ENCODE peak calls at places on chromosome 1, in nine cellular contexts. E is effector memory CD4-positive, alpha-beta T cell; Y is psoas muscle; R is left lung; H is cardiac muscle cell; V is CD8-positive, alpha-beta T cell; D is tibial nerve; O is fibroblast of lung; S is CD4-positive, alpha-beta memory T cell. K is an unnamed sample.

GRCh38 chr1:156627313-156627880 is 8.2 kb downstream of the HAPLN2 start:
- DNase-seq in R (no peak), D (no peak), S (no peak), E (peak; percentile 23), V (no peak), H (peak; percentile 47), Y (no peak), O (peak; percentile 29), K (no peak)

GRCh38 chr1:75811211-75811981 is 14.7 kb downstream of the MSH4 start:
- DNase-seq in O (no peak), D (no peak), S (no peak), H (peak; percentile 18), R (no peak), E (no peak), V (no peak), Y (no peak), K (no peak)

GRCh38 chr1:209743145-209743482 is 12.7 kb upstream of the TRAF3IP3 start:
- DNase-seq in D (peak; percentile 26), V (no peak), O (peak; percentile 93), H (peak; percentile 81), Y (peak; percentile 72), S (no peak), R (no peak), E (no peak), K (no peak)

GRCh38 chr1:240031009-240031408 is 60.7 kb upstream of the FMN2 start:
- DNase-seq in E (no peak), V (no peak), O (peak; percentile 87), S (no peak), Y (no peak), H (peak; percentile 52), R (no peak), D (no peak), K (peak; percentile 54)

GRCh38 chr1:235511470-235512240 is 7.4 kb upstream of the B3GALNT2 start:
- DNase-seq in R (no peak), O (no peak), Y (no peak), V (no peak), H (peak; percentile 13), E (no peak), S (no peak), D (no peak), K (no peak)

GRCh38 chr1:61926597-61926996 is 184.3 kb downstream of the PATJ start:
- DNase-seq in V (no peak), H (no peak), O (no peak), E (no peak), R (no peak), S (no peak), Y (no peak), D (no peak), K (no peak)

GRCh38 chr1:156623946-156624813 is 5.0 kb downstream of the HAPLN2 start:
- DNase-seq in R (peak; percentile 81), Y (peak; percentile 70), H (peak; percentile 59), E (no peak), O (peak; percentile 37), D (no peak), S (peak; percentile 22), V (no peak), K (no peak)

GRCh38 chr1:101105877-101106276 is 80.3 kb upstream of the DPH5 start:
- DNase-seq in R (no peak), V (no peak), Y (no peak), E (no peak), O (peak; percentile 60), S (no peak), D (no peak), H (peak; percentile 45), K (no peak)

GRCh38 chr1:91609571-91609970 is 108.9 kb downstream of the CDC7 start:
- DNase-seq in D (no peak), H (no peak), R (no peak), E (no peak), Y (no peak), V (no peak), S (no peak), O (peak; percentile 32), K (no peak)

GRCh38 chr1:78102082-78102481 is 56.3 kb downstream of the GIPC2 start:
- DNase-seq in R (no peak), O (peak; percentile 80), E (no peak), D (no peak), S (no peak), Y (no peak), V (no peak), H (peak; percentile 58), K (no peak)

GRCh38 chr1:206021796-206022365 is 1.8 kb downstream of the CTSE start:
- DNase-seq in R (no peak), O (no peak), S (no peak), Y (no peak), D (no peak), H (peak; percentile 57), E (no peak), V (no peak), K (no peak)

GRCh38 chr1:44239337-44239960 is 26.2 kb downstream of the DMAP1 start:
- DNase-seq in S (no peak), O (peak; percentile 24), E (no peak), V (no peak), Y (no peak), R (peak; percentile 57), D (no peak), H (peak; percentile 46), K (no peak)

GRCh38 chr1:202031796-202032195 is 21.4 kb downstream of the ELF3 start:
- DNase-seq in D (no peak), V (no peak), Y (no peak), E (no peak), O (no peak), R (no peak), H (no peak), S (no peak), K (no peak)

GRCh38 chr1:219041141-219041540 is 132.5 kb upstream of the LYPLAL1 start:
- DNase-seq in E (no peak), V (no peak), O (peak; percentile 89), Y (no peak), S (no peak), H (peak; percentile 79), D (no peak), R (no peak), K (no peak)

GRCh38 chr1:32372149-32372756 is 9.9 kb downstream of the TSSK3 start:
- DNase-seq in R (no peak), Y (no peak), D (no peak), O (no peak), H (no peak), V (no peak), S (peak; percentile 78), E (peak; percentile 49), K (no peak)

GRCh38 chr1:31122779-31123178 is 57.3 kb upstream of the PUM1 start:
- DNase-seq in R (no peak), H (peak; percentile 62), V (no peak), S (no peak), O (peak; percentile 26), E (no peak), D (no peak), Y (no peak), K (no peak)

GRCh38 chr1:246795094-246795671 is 71.0 kb downstream of the SCCPDH start:
- DNase-seq in H (no peak), Y (no peak), R (no peak), V (no peak), O (no peak), D (no peak), S (no peak), E (no peak), K (no peak)

GRCh38 chr1:12094180-12094579 is 31.1 kb downstream of the TNFRSF8 start:
- DNase-seq in R (no peak), Y (no peak), D (no peak), S (no peak), E (no peak), H (no peak), V (no peak), O (no peak), K (no peak)

GRCh38 chr1:26066857-26067256 is 573 bp downstream of the TRIM63 start:
- DNase-seq in R (no peak), S (no peak), O (no peak), Y (peak; percentile 56), H (peak; percentile 61), D (no peak), E (no peak), V (no peak), K (no peak)

GRCh38 chr1:179129702-179130473 is 48.0 kb downstream of the TOR3A start:
- DNase-seq in Y (no peak), S (peak; percentile 77), E (no peak), H (no peak), V (peak; percentile 6), O (peak; percentile 45), D (no peak), R (no peak), K (no peak)

GRCh38 chr1:54724771-54725170 is 9.1 kb downstream of the TTC4 start:
- DNase-seq in V (no peak), H (no peak), E (no peak), D (no peak), O (no peak), S (no peak), Y (no peak), R (no peak), K (no peak)
- H3K36me3 ChIP-seq in V (peaks cover 43% of the 10 kb centered on the region), H (peaks cover 56% of the 10 kb centered on the region), E (peaks cover 72% of the 10 kb centered on the region), D (peaks cover 4% of the 10 kb centered on the region), O (peaks cover 7% of the 10 kb centered on the region), S (peaks cover 62% of the 10 kb centered on the region), Y (peaks cover 100% of the 10 kb centered on the region), R (peaks cover 90% of the 10 kb centered on the region), K (peaks cover 15% of the 10 kb centered on the region)

GRCh38 chr1:169236143-169236542 is 129.7 kb downstream of the ATP1B1 start:
- DNase-seq in O (peak; percentile 24), Y (no peak), E (no peak), V (no peak), H (peak; percentile 40), D (no peak), R (no peak), S (no peak), K (no peak)
- H3K27ac ChIP-seq in O (no peak overlapping the region), Y (peak overlapping the region; percentile 56), E (no peak overlapping the region), V (no peak overlapping the region), H (no peak overlapping the region), D (no peak overlapping the region), R (no peak overlapping the region), S (no peak overlapping the region), K (no peak overlapping the region)

GRCh38 chr1:85577421-85578320 is 2.9 kb upstream of the CCN1 start:
- DNase-seq in E (no peak), V (no peak), D (no peak), S (no peak), O (peak; percentile 81), H (peak; percentile 89), R (peak; percentile 79), Y (peak; percentile 66), K (peak; percentile 82)
- H3K4me3 ChIP-seq in E (peak overlapping the region; percentile 29), V (peak overlapping the region; percentile 43), D (peak overlapping the region; percentile 58), S (no peak overlapping the region), O (peak overlapping the region; percentile 86), H (peak overlapping the region; percentile 68), R (peak overlapping the region; percentile 54), Y (peak overlapping the region; percentile 76), K (peak overlapping the region; percentile 94)

GRCh38 chr1:198749279-198749678 is 110.4 kb downstream of the PTPRC start:
- DNase-seq in E (no peak), D (no peak), H (no peak), S (no peak), O (no peak), V (no peak), R (no peak), Y (no peak), K (no peak)
- H3K36me3 ChIP-seq in E (peaks cover 100% of the 10 kb centered on the region), D (no peaks in the 10 kb centered on the region), H (no peaks in the 10 kb centered on the region), S (peaks cover 89% of the 10 kb centered on the region), O (no peaks in the 10 kb centered on the region), V (peaks cover 83% of the 10 kb centered on the region), R (peaks cover 89% of the 10 kb centered on the region), Y (no peaks in the 10 kb centered on the region), K (no peaks in the 10 kb centered on the region)

K was measured in Panc1.